ENCODE peak calls at places on chromosome 13, in ten cellular contexts. T is mucosa of descending colon, Z is HCT116, I is cardiac muscle cell, H is nephron progenitor cell, S is AG04450, K is PC-3, G is body of pancreas, A is right lobe of liver, U is ovary. N is an unnamed sample.
A peak's percentile ranks its signal among the peaks of the same experiment; 100 is the strongest.

GRCh38 chr13:27969073-27969865 is at the start of gene CDX2:
- DNase-seq in T (peak; percentile 95), Z (peak; percentile 55), I (no peak), H (peak; percentile 71), S (no peak), K (no peak), G (peak; percentile 39), A (no peak), U (no peak), N (no peak)

GRCh38 chr13:28136916-28137315 is 1.4 kb upstream of the PAN3 start:
- DNase-seq in T (no peak), Z (no peak), I (no peak), H (no peak), S (no peak), K (peak; percentile 3), G (no peak), A (no peak), U (no peak), N (no peak)

GRCh38 chr13:30125422-30126073 is 181.8 kb downstream of the KATNAL1 start:
- DNase-seq in T (no peak), Z (no peak), I (peak; percentile 94), H (no peak), S (peak; percentile 78), K (peak; percentile 89), G (no peak), A (no peak), U (peak; percentile 66), N (no peak)

GRCh38 chr13:45422731-45423130 is 4.6 kb upstream of the SLC25A30 start:
- DNase-seq in T (no peak), Z (no peak), I (no peak), H (no peak), S (no peak), K (no peak), G (no peak), A (no peak), U (no peak), N (no peak)

GRCh38 chr13:52393572-52394357 is 12.2 kb downstream of the THSD1 start:
- DNase-seq in T (no peak), Z (no peak), I (no peak), H (no peak), S (no peak), K (peak; percentile 4), G (no peak), A (no peak), U (no peak), N (no peak)

GRCh38 chr13:111790621-111791020 is 276.3 kb upstream of the SOX1 start:
- DNase-seq in T (no peak), Z (no peak), I (no peak), H (no peak), S (no peak), K (no peak), G (no peak), A (no peak), U (no peak), N (no peak)

GRCh38 chr13:43776680-43777079 is 10.1 kb downstream of the ENOX1 start:
- DNase-seq in T (no peak), Z (no peak), I (peak; percentile 30), H (no peak), S (no peak), K (no peak), G (no peak), A (no peak), U (no peak), N (no peak)

GRCh38 chr13:79837741-79838450 is 356.9 kb downstream of the NDFIP2 start:
- DNase-seq in T (no peak), Z (no peak), I (peak; percentile 20), H (no peak), S (no peak), K (peak; percentile 17), G (no peak), A (no peak), U (no peak), N (no peak)

GRCh38 chr13:21458457-21458815 is 667 bp downstream of the ZDHHC20 start:
- DNase-seq in T (peak; percentile 74), Z (no peak), I (no peak), H (peak; percentile 36), S (no peak), K (peak; percentile 57), G (peak; percentile 75), A (peak; percentile 68), U (peak; percentile 19), N (no peak)

GRCh38 chr13:93145199-93145598 is 81.4 kb upstream of the GPC6 start:
- DNase-seq in T (no peak), Z (no peak), I (no peak), H (no peak), S (no peak), K (no peak), G (no peak), A (no peak), U (no peak), N (no peak)

GRCh38 chr13:109610517-109610916 is 175.9 kb downstream of the IRS2 start:
- DNase-seq in T (peak; percentile 75), Z (peak; percentile 3), I (peak; percentile 19), H (peak; percentile 7), S (no peak), K (peak; percentile 25), G (peak; percentile 13), A (peak; percentile 59), U (no peak), N (no peak)

GRCh38 chr13:43316997-43317396 is 293.6 kb downstream of the DNAJC15 start:
- DNase-seq in T (peak; percentile 25), Z (no peak), I (peak; percentile 71), H (no peak), S (no peak), K (no peak), G (no peak), A (peak; percentile 51), U (peak; percentile 36), N (no peak)

GRCh38 chr13:50884270-50884669 is 25.3 kb upstream of the RNASEH2B start:
- DNase-seq in T (no peak), Z (no peak), I (no peak), H (no peak), S (no peak), K (no peak), G (no peak), A (no peak), U (no peak), N (no peak)

GRCh38 chr13:23418776-23419683 is 14.5 kb downstream of the SACS start:
- DNase-seq in T (no peak), Z (no peak), I (no peak), H (no peak), S (no peak), K (no peak), G (no peak), A (no peak), U (no peak), N (no peak)

GRCh38 chr13:29908411-29908810 is 58.0 kb upstream of the UBL3 start:
- DNase-seq in T (no peak), Z (no peak), I (peak; percentile 56), H (no peak), S (no peak), K (peak; percentile 42), G (no peak), A (no peak), U (no peak), N (no peak)

GRCh38 chr13:103140001-103140671 is 73.9 kb upstream of the SLC10A2 start:
- DNase-seq in T (no peak), Z (peak; percentile 16), I (peak; percentile 8), H (no peak), S (no peak), K (peak; percentile 42), G (no peak), A (no peak), U (no peak), N (peak; percentile 13)
- TF ChIP-seq CTCF in T (no peak), Z (peak; percentile 25), I (peak; percentile 20), H (peak; percentile 45), S (no peak), K (peak; percentile 59), G (peak; percentile 24), A (peak; percentile 79), U (no peak), N (peak; percentile 54)

DNA sequence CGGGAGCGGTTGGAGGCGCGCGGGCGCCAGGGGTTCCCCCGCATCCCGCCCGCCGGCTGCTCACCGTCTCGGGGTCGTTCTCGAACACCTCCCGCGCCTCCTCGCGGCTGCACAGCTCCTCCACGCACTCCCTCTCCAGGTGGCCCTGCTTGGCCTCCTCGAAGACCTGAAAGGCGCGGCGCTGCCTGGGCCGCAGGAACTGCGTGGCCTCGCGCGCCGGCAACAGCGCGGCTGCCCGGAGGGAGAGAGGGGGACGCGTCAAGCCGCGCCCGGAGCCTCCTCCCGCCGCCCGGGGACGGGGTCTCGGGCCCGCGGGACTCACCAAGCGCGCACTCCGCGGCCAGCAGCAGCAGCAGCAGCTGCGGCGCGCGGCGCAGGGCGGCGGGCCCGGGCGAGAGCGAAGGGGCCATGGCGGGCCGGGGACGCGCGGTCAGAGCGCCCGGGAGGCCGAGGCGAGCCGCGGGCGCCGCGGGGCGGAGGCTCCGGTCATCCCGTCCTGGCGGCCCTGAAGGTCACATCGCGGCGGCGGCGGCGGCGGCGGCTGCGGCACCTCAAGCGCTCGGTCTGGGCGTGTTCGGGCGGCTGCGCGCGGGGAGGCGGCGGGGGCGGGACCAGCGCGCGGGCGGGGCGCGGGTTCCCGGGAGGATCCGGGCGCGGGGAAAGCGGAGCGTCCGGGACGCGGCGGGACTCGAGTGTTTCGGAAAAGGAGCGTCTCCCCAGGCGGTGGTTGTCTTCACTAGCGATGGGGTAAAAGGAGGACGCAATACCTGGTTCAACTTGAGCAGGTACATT is at the start of gene GAS6:
- DNase-seq in T (peak; percentile 86), Z (no peak), I (peak; percentile 31), H (peak; percentile 81), S (no peak), K (peak; percentile 39), G (peak; percentile 74), A (peak; percentile 78), U (peak; percentile 66), N (no peak)
- TF ChIP-seq CTCF in T (no peak), Z (no peak), I (peak; percentile 3), H (no peak), S (no peak), K (no peak), G (no peak), A (no peak), U (no peak), N (peak; percentile 10)

DNA sequence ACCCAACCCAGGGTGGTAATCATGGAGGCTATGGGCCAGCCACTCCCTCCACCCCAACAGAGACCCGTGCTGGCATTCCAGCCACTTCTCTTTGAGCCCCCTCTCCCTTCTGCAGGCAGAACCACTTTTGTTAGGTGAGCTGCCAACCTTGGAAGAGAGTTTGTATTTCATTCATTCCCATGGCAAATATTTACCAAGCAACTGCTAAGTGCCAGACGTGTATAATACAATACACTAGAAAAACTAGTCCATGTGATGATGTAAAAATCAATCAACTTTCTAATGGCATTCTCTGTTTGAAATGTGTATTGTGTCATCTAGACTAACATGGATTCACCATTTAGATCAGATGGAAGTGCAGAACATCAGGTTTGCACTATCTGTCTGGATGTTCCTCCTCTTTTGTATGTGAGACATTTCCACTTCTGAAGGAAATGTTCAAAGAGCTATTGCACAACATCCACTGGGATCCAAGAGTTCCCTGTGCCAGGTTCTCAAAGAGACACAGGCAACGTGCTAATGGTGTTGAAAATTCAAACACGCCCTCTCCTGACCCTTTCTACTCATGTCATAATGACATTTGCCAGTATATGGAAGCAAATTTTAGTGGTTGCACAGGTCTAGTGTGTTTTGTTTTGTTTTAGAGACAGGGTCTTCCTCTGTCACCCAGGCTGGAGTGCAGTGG is 5.4 kb downstream of the MLNR start:
- DNase-seq in T (no peak), Z (no peak), I (peak; percentile 47), H (no peak), S (no peak), K (peak; percentile 2), G (peak; percentile 50), A (peak; percentile 64), U (no peak), N (no peak)
- TF ChIP-seq CTCF in T (no peak), Z (no peak), I (no peak), H (no peak), S (no peak), K (no peak), G (no peak), A (peak; percentile 18), U (no peak), N (no peak)

GRCh38 chr13:40017662-40018262 is 362.3 kb downstream of the COG6 start:
- DNase-seq in T (no peak), Z (no peak), I (no peak), H (no peak), S (no peak), K (no peak), G (no peak), A (no peak), U (no peak), N (no peak)
- TF ChIP-seq CTCF in T (no peak), Z (no peak), I (no peak), H (no peak), S (no peak), K (no peak), G (no peak), A (no peak), U (no peak), N (no peak)

N was measured in Panc1.